ENCODE peak calls at places on chromosomes 2 and 18, in nine cellular contexts. R is GM12878, O is A549, B is K562, Q is HCT116, U is GM23338, W is HL-60, C is SK-N-SH, Y is HepG2. I is an unnamed sample.

GRCh38 chr2:216210711-216211131 is 101.6 kb downstream of the XRCC5 start:
- DNase-seq in R (no peak), O (no peak), B (no peak), Q (no peak), U (no peak), W (no peak), C (no peak), Y (no peak), I (no peak)

GRCh38 chr2:109475531-109476210 is 138.1 kb downstream of the SEPTIN10 start:
- DNase-seq in R (no peak), O (no peak), B (no peak), Q (no peak), U (no peak), W (no peak), C (no peak), Y (no peak), I (no peak)

GRCh38 chr18:8657873-8658521 is 47.4 kb upstream of the MTCL1 start:
- DNase-seq in R (no peak), O (no peak), B (no peak), Q (no peak), U (peak), W (no peak), C (peak), Y (no peak), I (no peak)

GRCh38 chr18:8011906-8012305 is 444.8 kb downstream of the PTPRM start:
- DNase-seq in R (no peak), O (no peak), B (no peak), Q (no peak), U (peak), W (no peak), C (no peak), Y (no peak), I (no peak)

GRCh38 chr18:3623769-3624545 is 174.0 kb downstream of the TGIF1 start:
- DNase-seq in R (no peak), O (peak), B (peak), Q (peak), U (peak), W (no peak), C (peak), Y (peak), I (peak)

GRCh38 chr18:55232506-55232905 is 273.2 kb upstream of the CCDC68 start:
- DNase-seq in R (no peak), O (no peak), B (no peak), Q (no peak), U (no peak), W (no peak), C (no peak), Y (no peak), I (no peak)

GRCh38 chr2:890214-890613 is 60.4 kb upstream of the SNTG2 start:
- DNase-seq in R (no peak), O (no peak), B (no peak), Q (no peak), U (no peak), W (no peak), C (no peak), Y (no peak), I (no peak)

GRCh38 chr18:72799106-72799505 is 68.7 kb downstream of the NETO1 start:
- DNase-seq in R (no peak), O (no peak), B (no peak), Q (no peak), U (no peak), W (no peak), C (no peak), Y (no peak), I (no peak)

GRCh38 chr2:112483821-112484220 is 1.9 kb downstream of the TTL start:
- DNase-seq in R (no peak), O (no peak), B (no peak), Q (no peak), U (no peak), W (peak), C (no peak), Y (no peak), I (no peak)

GRCh38 chr2:75640621-75641121 is 5.9 kb upstream of the MRPL19 start:
- DNase-seq in R (no peak), O (peak), B (peak), Q (peak), U (peak), W (no peak), C (peak), Y (peak), I (peak)

GRCh38 chr2:237712477-237713377 is 85.3 kb downstream of the LRRFIP1 start:
- DNase-seq in R (no peak), O (no peak), B (no peak), Q (no peak), U (no peak), W (no peak), C (no peak), Y (no peak), I (no peak)

GRCh38 chr2:235468978-235469694 is 24.7 kb upstream of the AGAP1 start:
- DNase-seq in R (no peak), O (peak), B (no peak), Q (peak), U (peak), W (no peak), C (no peak), Y (no peak), I (peak)

GRCh38 chr2:111202266-111203040 is 81.7 kb downstream of the BCL2L11 start:
- DNase-seq in R (no peak), O (no peak), B (no peak), Q (no peak), U (no peak), W (no peak), C (no peak), Y (no peak), I (no peak)

GRCh38 chr2:100038019-100038418 is 104.4 kb downstream of the AFF3 start:
- DNase-seq in R (no peak), O (no peak), B (no peak), Q (no peak), U (peak), W (no peak), C (peak), Y (no peak), I (no peak)

GRCh38 chr2:72127401-72128058 is 20.1 kb downstream of the CYP26B1 start:
- DNase-seq in R (no peak), O (no peak), B (no peak), Q (no peak), U (no peak), W (no peak), C (no peak), Y (no peak), I (no peak)

GRCh38 chr2:109266998-109267854 is 138.2 kb downstream of the SH3RF3 start:
- DNase-seq in R (no peak), O (no peak), B (no peak), Q (no peak), U (peak), W (peak), C (no peak), Y (peak), I (no peak)

GRCh38 chr18:14924226-14924625 is 176.3 kb downstream of the ANKRD30B start:
- DNase-seq in R (no peak), O (no peak), B (no peak), Q (no peak), U (no peak), W (no peak), C (no peak), Y (no peak), I (no peak)

GRCh38 chr18:24138281-24138883 is 480 bp upstream of the CABYR start:
- DNase-seq in R (no peak), O (no peak), B (no peak), Q (no peak), U (peak), W (no peak), C (no peak), Y (no peak), I (no peak)

GRCh38 chr2:238908960-238909951 is 61.4 kb downstream of the TWIST2 start:
- DNase-seq in R (no peak), O (no peak), B (no peak), Q (no peak), U (peak), W (no peak), C (no peak), Y (no peak), I (no peak)

GRCh38 chr18:8562914-8563313 is 46.3 kb upstream of the RAB12 start:
- DNase-seq in R (no peak), O (no peak), B (no peak), Q (no peak), U (no peak), W (no peak), C (peak), Y (no peak), I (no peak)

GRCh38 chr2:240624950-240625621 is at the start of gene GPR35:
- DNase-seq in R (peak), O (no peak), B (peak), Q (no peak), U (no peak), W (peak), C (no peak), Y (no peak), I (no peak)

GRCh38 chr18:45416168-45416567 is 199.1 kb upstream of the SLC14A2 start:
- DNase-seq in R (no peak), O (no peak), B (no peak), Q (no peak), U (peak), W (no peak), C (peak), Y (no peak), I (no peak)

GRCh38 chr18:45409971-45410370 is 205.3 kb upstream of the SLC14A2 start:
- DNase-seq in R (no peak), O (no peak), B (no peak), Q (no peak), U (no peak), W (no peak), C (no peak), Y (no peak), I (no peak)

GRCh38 chr18:45413180-45413836 is 202.0 kb upstream of the SLC14A2 start:
- DNase-seq in R (no peak), O (no peak), B (no peak), Q (no peak), U (no peak), W (no peak), C (no peak), Y (no peak), I (no peak)

GRCh38 chr18:45415614-45416013 is 199.7 kb upstream of the SLC14A2 start:
- DNase-seq in R (no peak), O (no peak), B (no peak), Q (no peak), U (peak), W (no peak), C (no peak), Y (no peak), I (no peak)

GRCh38 chr18:45412577-45412976 is 202.7 kb upstream of the SLC14A2 start:
- DNase-seq in R (peak), O (no peak), B (no peak), Q (no peak), U (no peak), W (no peak), C (no peak), Y (no peak), I (no peak)
- TF ChIP-seq REST in R (no peak), O (no peak), B (no peak), Q (no peak), U (no peak), W (no peak), C (no peak), Y (no peak), I (no peak)

GRCh38 chr2:229899604-229900003 is 22.2 kb downstream of the TRIP12 start:
- DNase-seq in R (no peak), O (no peak), B (no peak), Q (no peak), U (no peak), W (no peak), C (no peak), Y (no peak), I (no peak)

GRCh38 chr2:229905601-229906000 is 16.2 kb downstream of the TRIP12 start:
- DNase-seq in R (no peak), O (no peak), B (no peak), Q (no peak), U (no peak), W (no peak), C (no peak), Y (no peak), I (no peak)

GRCh38 chr2:229900012-229900411 is 21.8 kb downstream of the TRIP12 start:
- DNase-seq in R (no peak), O (no peak), B (no peak), Q (no peak), U (no peak), W (no peak), C (no peak), Y (peak), I (no peak)

GRCh38 chr2:229896857-229897256 is 25.0 kb downstream of the TRIP12 start:
- DNase-seq in R (no peak), O (no peak), B (no peak), Q (no peak), U (no peak), W (no peak), C (no peak), Y (no peak), I (no peak)

GRCh38 chr2:229901819-229902218 is 20.0 kb downstream of the TRIP12 start:
- DNase-seq in R (no peak), O (peak), B (peak), Q (peak), U (peak), W (no peak), C (peak), Y (no peak), I (no peak)
- TF ChIP-seq REST in R (no peak), O (no peak), B (no peak), Q (no peak), U (no peak), W (no peak), C (no peak), Y (no peak), I (no peak)

GRCh38 chr2:149428783-149429182 is 98.4 kb downstream of the LYPD6 start:
- DNase-seq in R (no peak), O (no peak), B (no peak), Q (no peak), U (no peak), W (no peak), C (no peak), Y (no peak), I (no peak)

GRCh38 chr2:149427371-149427770 is 97.0 kb downstream of the LYPD6 start:
- DNase-seq in R (no peak), O (no peak), B (no peak), Q (no peak), U (no peak), W (no peak), C (no peak), Y (no peak), I (no peak)

GRCh38 chr2:149431337-149431736 is 101.0 kb downstream of the LYPD6 start:
- DNase-seq in R (no peak), O (no peak), B (no peak), Q (no peak), U (no peak), W (no peak), C (no peak), Y (no peak), I (no peak)
- TF ChIP-seq REST in R (no peak), O (no peak), B (no peak), Q (no peak), U (no peak), W (no peak), C (no peak), Y (no peak), I (no peak)

GRCh38 chr2:8490166-8490565 is 191.7 kb upstream of the ID2 start:
- DNase-seq in R (no peak), O (no peak), B (no peak), Q (no peak), U (no peak), W (no peak), C (no peak), Y (no peak), I (no peak)

GRCh38 chr2:8489751-8490150 is 192.1 kb upstream of the ID2 start:
- DNase-seq in R (no peak), O (no peak), B (no peak), Q (no peak), U (no peak), W (no peak), C (no peak), Y (no peak), I (no peak)

GRCh38 chr2:8494151-8494550 is 187.7 kb upstream of the ID2 start:
- DNase-seq in R (no peak), O (no peak), B (no peak), Q (no peak), U (no peak), W (no peak), C (no peak), Y (no peak), I (no peak)

GRCh38 chr2:8489221-8489620 is 192.6 kb upstream of the ID2 start:
- DNase-seq in R (no peak), O (no peak), B (no peak), Q (no peak), U (no peak), W (no peak), C (no peak), Y (no peak), I (no peak)

DNA sequence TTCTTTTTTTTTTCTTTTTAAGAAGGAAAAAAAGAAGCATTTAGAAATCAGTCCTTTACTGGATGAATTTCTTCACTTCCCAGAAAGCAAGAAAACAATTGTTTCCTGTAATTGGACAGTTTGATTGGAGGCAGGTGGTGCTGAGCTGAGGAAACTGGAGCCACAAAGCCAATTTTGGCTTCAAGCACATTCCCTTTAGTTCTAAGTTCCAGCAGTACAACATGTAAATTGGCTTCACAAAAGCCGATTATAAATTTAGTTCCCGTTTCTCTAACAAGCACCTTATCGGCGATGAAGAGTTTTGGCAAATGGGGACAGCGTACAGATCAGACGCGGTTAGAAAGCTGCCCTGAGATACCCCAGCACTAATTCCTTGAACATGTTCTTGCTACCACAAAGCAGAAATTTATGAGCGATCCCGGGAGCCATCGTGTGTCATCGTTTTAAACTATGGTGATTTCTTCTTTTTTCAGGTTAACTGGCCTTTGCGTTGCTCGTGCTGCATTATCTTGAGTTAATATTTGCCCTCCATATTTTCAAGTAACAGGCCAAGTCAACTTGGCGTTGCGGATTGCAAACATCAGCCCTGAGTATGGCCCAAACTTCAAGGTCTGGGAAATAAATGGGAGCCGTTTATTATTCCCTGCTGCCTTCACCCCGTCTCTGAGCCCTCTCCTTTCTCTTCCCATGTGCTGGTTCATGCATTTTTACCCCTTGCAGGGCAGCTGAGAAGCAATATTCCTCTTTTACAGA is 190.4 kb upstream of the ID2 start:
- DNase-seq in R (no peak), O (no peak), B (no peak), Q (no peak), U (no peak), W (no peak), C (no peak), Y (no peak), I (no peak)
- TF ChIP-seq REST in R (no peak), O (no peak), B (no peak), Q (no peak), U (no peak), W (no peak), C (no peak), Y (no peak), I (no peak)

GRCh38 chr18:48023334-48024008 is 93.0 kb upstream of the SMAD2 start:
- DNase-seq in R (no peak), O (peak), B (peak), Q (peak), U (peak), W (no peak), C (peak), Y (peak), I (no peak)
- TF ChIP-seq REST in R (no peak), O (no peak), B (no peak), Q (no peak), U (no peak), W (no peak), C (peak), Y (no peak), I (no peak)

DNA sequence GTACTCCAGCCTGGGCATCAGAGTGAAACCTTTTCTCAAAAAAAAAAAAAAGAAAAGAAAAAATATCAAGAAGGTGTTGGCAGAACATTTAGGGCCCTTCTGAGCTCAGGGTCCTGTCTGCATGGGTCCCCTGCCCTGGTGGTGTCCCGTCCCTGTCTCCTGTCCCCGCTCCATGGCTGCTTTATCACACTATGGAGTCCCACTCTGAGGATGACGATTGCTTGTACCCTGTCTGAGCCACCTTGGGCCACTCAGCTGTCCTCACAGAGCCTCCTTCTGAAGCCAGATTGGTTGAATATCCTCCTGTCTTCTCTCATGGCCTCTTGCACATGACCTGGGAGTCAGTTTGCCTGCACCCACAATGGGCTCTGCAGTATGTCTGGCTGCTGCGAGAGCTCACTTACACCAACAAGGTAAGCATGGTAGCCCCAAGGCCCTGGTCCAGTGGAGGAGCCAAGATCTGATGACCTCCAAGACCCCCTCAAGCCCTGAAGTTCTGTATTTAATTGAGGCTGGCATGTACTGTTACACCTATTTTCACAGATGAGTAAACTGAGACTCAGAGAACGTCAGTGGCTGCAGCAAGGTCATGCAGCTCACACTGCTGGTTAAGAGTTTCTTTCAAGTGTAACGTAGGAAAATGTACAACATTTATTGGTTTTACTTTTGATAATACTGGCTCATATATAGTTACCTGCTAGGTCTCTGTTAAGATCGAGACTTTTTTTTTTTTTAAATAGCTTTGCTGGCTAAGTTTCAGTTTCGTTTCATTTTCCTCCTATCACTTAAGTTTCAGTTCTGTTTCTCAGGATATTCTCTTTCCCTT is 16.9 kb upstream of the ZCCHC2 start:
- DNase-seq in R (peak), O (no peak), B (no peak), Q (no peak), U (no peak), W (no peak), C (no peak), Y (no peak), I (no peak)
- TF ChIP-seq REST in R (no peak), O (no peak), B (no peak), Q (no peak), U (no peak), W (no peak), C (no peak), Y (no peak), I (no peak)

GRCh38 chr2:185417688-185418087 is 320.9 kb upstream of the FSIP2 start:
- DNase-seq in R (no peak), O (no peak), B (no peak), Q (no peak), U (no peak), W (no peak), C (no peak), Y (no peak), I (no peak)

DNA sequence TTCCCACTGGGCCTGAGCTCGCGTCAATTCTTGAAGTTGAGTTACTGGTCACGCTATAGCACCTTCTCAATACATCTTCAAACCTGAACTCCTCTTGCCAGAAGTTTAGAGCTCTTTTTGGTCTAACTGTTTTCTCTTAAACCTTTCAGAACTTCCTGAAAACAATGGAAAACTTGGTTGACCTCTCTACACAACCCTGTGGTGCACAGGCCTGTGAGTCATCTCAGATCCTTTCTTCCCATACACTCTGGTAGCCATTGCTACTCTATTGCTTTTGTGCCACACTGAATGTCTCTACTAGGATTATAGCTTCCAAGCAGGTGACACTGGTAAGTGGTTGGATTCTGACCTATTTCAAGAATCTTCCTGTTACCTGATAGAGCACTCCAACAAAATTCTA is 321.5 kb upstream of the FSIP2 start:
- DNase-seq in R (no peak), O (no peak), B (no peak), Q (no peak), U (no peak), W (no peak), C (no peak), Y (no peak), I (no peak)
- TF ChIP-seq REST in R (no peak), O (no peak), B (no peak), Q (no peak), U (no peak), W (no peak), C (no peak), Y (no peak), I (no peak)

DNA sequence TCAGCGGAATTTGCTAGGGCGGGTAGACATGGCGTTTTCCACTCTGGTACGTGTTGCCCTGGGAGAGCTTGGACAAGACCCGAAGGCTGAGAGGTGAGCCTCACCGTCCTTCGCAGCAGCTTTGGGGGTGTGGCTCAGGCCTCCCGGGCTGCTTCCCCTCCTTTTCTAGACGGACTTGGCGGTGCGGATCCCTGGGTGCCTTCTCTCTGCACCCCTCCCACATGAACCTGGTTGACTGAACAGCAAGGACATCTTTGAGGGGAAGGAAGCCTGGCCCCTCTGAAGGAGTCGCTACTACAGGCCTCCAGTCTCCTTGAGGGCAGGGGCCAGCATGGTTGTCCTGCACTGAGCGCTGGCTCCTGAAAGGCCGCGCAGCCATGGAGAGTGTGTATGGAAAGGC is 9.7 kb downstream of the CNNM4 start:
- DNase-seq in R (no peak), O (no peak), B (no peak), Q (no peak), U (no peak), W (no peak), C (no peak), Y (no peak), I (no peak)
- TF ChIP-seq REST in R (no peak), O (no peak), B (no peak), Q (no peak), U (no peak), W (no peak), C (no peak), Y (no peak), I (no peak)